ENCODE peak calls at places on chromosomes 1 and 21, in seven cellular contexts. M, I, L, R, P, O and V are unnamed samples.

GRCh38 chr1:108679586-108680213 is 12.4 kb upstream of the PRPF38B start:
- DNase-seq in M (no peak), I (no peak), L (no peak), R (no peak), P (no peak), O (no peak), V (no peak)

GRCh38 chr1:219342836-219343235 is 169.2 kb downstream of the LYPLAL1 start:
- DNase-seq in M (no peak), I (no peak), L (no peak), R (no peak), P (no peak), O (no peak), V (no peak)

GRCh38 chr1:3772027-3772714 is 378 bp upstream of the SMIM1 start:
- DNase-seq in M (peak; percentile 62), I (peak; percentile 94), L (peak; percentile 84), R (peak; percentile 80), P (peak; percentile 98), O (peak; percentile 84), V (peak; percentile 77)

GRCh38 chr1:228276361-228276831 is 68.6 kb downstream of the OBSCN start:
- DNase-seq in M (no peak), I (no peak), L (no peak), R (peak; percentile 5), P (no peak), O (no peak), V (no peak)

GRCh38 chr1:22024485-22025367 is 23.3 kb downstream of the CELA3A start:
- DNase-seq in M (peak; percentile 81), I (peak; percentile 31), L (no peak), R (peak; percentile 95), P (peak; percentile 79), O (peak; percentile 58), V (no peak)

GRCh38 chr21:14863745-14864210 is 201.0 kb downstream of the NRIP1 start:
- DNase-seq in M (peak; percentile 57), I (peak; percentile 10), L (no peak), R (no peak), P (no peak), O (no peak), V (no peak)

GRCh38 chr1:201504799-201505504 is 2.0 kb downstream of the CSRP1 start:
- DNase-seq in M (no peak), I (no peak), L (no peak), R (no peak), P (no peak), O (no peak), V (no peak)

GRCh38 chr1:168734271-168734670 is 5.3 kb upstream of the DPT start:
- DNase-seq in M (no peak), I (no peak), L (no peak), R (no peak), P (no peak), O (no peak), V (no peak)

GRCh38 chr1:62025892-62026291 is 168.8 kb upstream of the L1TD1 start:
- DNase-seq in M (no peak), I (no peak), L (peak; percentile 2), R (no peak), P (no peak), O (no peak), V (no peak)

GRCh38 chr21:27814226-27814625 is 847.3 kb upstream of the ADAMTS5 start:
- DNase-seq in M (no peak), I (no peak), L (no peak), R (no peak), P (no peak), O (no peak), V (no peak)

GRCh38 chr1:1348420-1349255 is 580 bp downstream of the DVL1 start:
- DNase-seq in M (peak; percentile 46), I (no peak), L (no peak), R (peak; percentile 43), P (no peak), O (peak; percentile 46), V (no peak)

GRCh38 chr1:168141986-168142385 is 5.3 kb upstream of the GPR161 start:
- DNase-seq in M (no peak), I (peak; percentile 40), L (no peak), R (no peak), P (no peak), O (no peak), V (no peak)

GRCh38 chr1:210428696-210429095 is 100.0 kb downstream of the HHAT start:
- DNase-seq in M (no peak), I (no peak), L (no peak), R (no peak), P (no peak), O (no peak), V (no peak)

GRCh38 chr1:184753608-184754478 is 815 bp downstream of the EDEM3 start:
- DNase-seq in M (peak; percentile 29), I (peak; percentile 64), L (no peak), R (peak; percentile 56), P (peak; percentile 55), O (peak; percentile 25), V (no peak)

GRCh38 chr1:107821340-107821739 is 143.6 kb downstream of the VAV3 start:
- DNase-seq in M (no peak), I (no peak), L (no peak), R (no peak), P (no peak), O (peak; percentile 9), V (no peak)

GRCh38 chr1:19770436-19771190 is 29.1 kb downstream of the TMCO4 start:
- DNase-seq in M (no peak), I (no peak), L (no peak), R (no peak), P (no peak), O (no peak), V (no peak)

GRCh38 chr1:19774180-19774785 is 25.4 kb downstream of the TMCO4 start:
- DNase-seq in M (no peak), I (no peak), L (no peak), R (no peak), P (no peak), O (no peak), V (no peak)

GRCh38 chr1:19773485-19773884 is 26.2 kb downstream of the TMCO4 start:
- DNase-seq in M (no peak), I (no peak), L (no peak), R (no peak), P (no peak), O (no peak), V (no peak)

GRCh38 chr1:19771350-19771749 is 28.4 kb downstream of the TMCO4 start:
- DNase-seq in M (no peak), I (no peak), L (no peak), R (no peak), P (no peak), O (no peak), V (no peak)

GRCh38 chr1:19772053-19772452 is 27.7 kb downstream of the TMCO4 start:
- DNase-seq in M (no peak), I (peak; percentile 48), L (no peak), R (no peak), P (no peak), O (no peak), V (no peak)
- H3K4me2 ChIP-seq in M (no peak overlapping the region), I (no peak overlapping the region), L (no peak overlapping the region), R (no peak overlapping the region), P (no peak overlapping the region), O (no peak overlapping the region), V (no peak overlapping the region)

GRCh38 chr1:240695416-240695815 is 83.5 kb upstream of the GREM2 start:
- DNase-seq in M (no peak), I (no peak), L (no peak), R (no peak), P (no peak), O (no peak), V (no peak)
- H2BK120ac ChIP-seq in M (peak overlapping the region; percentile 45), I (no peak overlapping the region), L (no peak overlapping the region), R (no peak overlapping the region), P (no peak overlapping the region), O (no peak overlapping the region), V (no peak overlapping the region)

GRCh38 chr21:37337831-37338230 is 28.7 kb upstream of the DYRK1A start:
- DNase-seq in M (no peak), I (no peak), L (no peak), R (no peak), P (no peak), O (no peak), V (no peak)

GRCh38 chr21:37337179-37337578 is 29.4 kb upstream of the DYRK1A start:
- DNase-seq in M (no peak), I (no peak), L (no peak), R (no peak), P (no peak), O (no peak), V (no peak)

GRCh38 chr21:37338671-37339526 is 27.7 kb upstream of the DYRK1A start:
- DNase-seq in M (peak; percentile 92), I (peak; percentile 54), L (no peak), R (peak; percentile 92), P (no peak), O (peak; percentile 98), V (no peak)

GRCh38 chr21:37341254-37341960 is 25.2 kb upstream of the DYRK1A start:
- DNase-seq in M (peak; percentile 10), I (no peak), L (no peak), R (peak; percentile 41), P (no peak), O (no peak), V (no peak)

GRCh38 chr21:37339527-37339889 is 27.1 kb upstream of the DYRK1A start:
- DNase-seq in M (no peak), I (no peak), L (no peak), R (peak; percentile 41), P (no peak), O (no peak), V (no peak)
- H3K4me2 ChIP-seq in M (peak overlapping the region; percentile 19), I (no peak overlapping the region), L (no peak overlapping the region), R (no peak overlapping the region), P (no peak overlapping the region), O (no peak overlapping the region), V (no peak overlapping the region)

GRCh38 chr1:14572861-14573260 is 25.6 kb upstream of the KAZN start:
- DNase-seq in M (no peak), I (no peak), L (no peak), R (no peak), P (no peak), O (no peak), V (no peak)
- H2BK120ac ChIP-seq in M (no peak overlapping the region), I (no peak overlapping the region), L (no peak overlapping the region), R (no peak overlapping the region), P (no peak overlapping the region), O (no peak overlapping the region), V (no peak overlapping the region)

DNA sequence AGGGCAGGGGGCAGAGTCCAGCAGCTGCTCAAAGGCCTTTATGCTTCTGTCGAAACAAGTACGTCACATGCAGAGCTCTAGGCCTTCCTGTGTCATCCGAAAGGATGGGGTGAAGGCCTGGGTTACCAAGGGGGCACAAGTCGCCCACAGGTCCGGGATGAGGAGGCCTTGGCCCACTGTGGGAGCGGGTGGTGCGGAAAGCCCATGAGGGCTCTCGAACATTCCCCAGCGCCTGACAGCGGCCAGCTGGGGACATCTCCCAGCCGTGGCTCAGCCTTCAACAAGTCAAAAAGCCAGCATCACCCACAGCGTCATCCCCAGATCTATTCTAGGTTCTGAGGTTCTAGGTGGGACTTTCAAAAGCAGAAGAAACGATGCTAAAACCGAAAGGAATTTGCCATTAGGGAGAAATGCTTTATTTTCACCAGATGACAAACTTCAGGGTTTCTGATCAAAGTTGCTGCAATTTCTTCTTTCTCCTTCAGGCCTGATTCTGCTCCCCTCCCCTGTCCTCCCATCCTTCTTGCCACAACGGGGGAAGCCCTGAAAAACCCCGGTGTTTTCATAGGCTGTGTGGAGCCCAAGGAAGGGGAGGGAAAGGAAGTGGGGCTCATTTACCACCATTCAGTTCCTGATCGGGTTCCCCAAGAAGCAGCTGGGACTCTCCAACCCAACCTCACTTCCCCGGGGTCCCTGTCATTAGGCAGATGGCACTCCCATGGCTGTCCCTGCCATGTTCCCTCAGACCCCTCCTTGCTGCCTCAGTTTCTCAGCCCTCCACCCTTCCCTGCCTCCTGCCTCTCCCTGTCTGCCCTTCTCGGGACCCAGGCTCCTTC is 17.6 kb downstream of the GPR137B start:
- DNase-seq in M (no peak), I (no peak), L (no peak), R (no peak), P (no peak), O (no peak), V (no peak)
- H3K4me2 ChIP-seq in M (no peak overlapping the region), I (no peak overlapping the region), L (no peak overlapping the region), R (no peak overlapping the region), P (no peak overlapping the region), O (no peak overlapping the region), V (no peak overlapping the region)